ENCODE peak calls at places on chromosomes 12 and 14, in eight cellular contexts. M, A, E, N, Q, X, I and V are unnamed samples.

GRCh38 chr12:119692410-119692809 is 24.5 kb downstream of the PRKAB1 start:
- DNase-seq in M (no peak), A (peak), E (no peak), N (no peak), Q (no peak), X (no peak), I (peak), V (no peak)

GRCh38 chr14:50955373-50956043 is 11.2 kb upstream of the PYGL start:
- DNase-seq in M (peak), A (peak), E (peak), N (no peak), Q (peak), X (no peak), I (peak), V (no peak)

GRCh38 chr14:68978550-68978911 is 571 bp downstream of the ACTN1 start:
- DNase-seq in M (peak), A (no peak), E (peak), N (peak), Q (peak), X (peak), I (no peak), V (peak)

GRCh38 chr14:25836647-25837046 is 761.2 kb downstream of the NOVA1 start:
- DNase-seq in M (no peak), A (no peak), E (no peak), N (no peak), Q (no peak), X (no peak), I (no peak), V (no peak)

GRCh38 chr14:24181251-24182077 is 7.2 kb downstream of the IPO4 start:
- DNase-seq in M (no peak), A (no peak), E (no peak), N (no peak), Q (no peak), X (no peak), I (no peak), V (no peak)

GRCh38 chr14:78153069-78153351 is 17.2 kb upstream of the NRXN3 start:
- DNase-seq in M (peak), A (peak), E (no peak), N (no peak), Q (no peak), X (no peak), I (peak), V (no peak)

GRCh38 chr12:76422878-76423438 is 74.7 kb upstream of the BBS10 start:
- DNase-seq in M (peak), A (peak), E (no peak), N (no peak), Q (no peak), X (no peak), I (peak), V (no peak)

GRCh38 chr12:122452701-122453285 is 30.3 kb upstream of the CLIP1 start:
- DNase-seq in M (no peak), A (no peak), E (no peak), N (no peak), Q (no peak), X (no peak), I (no peak), V (no peak)

GRCh38 chr12:88503344-88503743 is 76.9 kb downstream of the KITLG start:
- DNase-seq in M (no peak), A (no peak), E (no peak), N (no peak), Q (no peak), X (no peak), I (no peak), V (no peak)

GRCh38 chr14:77961853-77962580 is 162.1 kb downstream of the ADCK1 start:
- DNase-seq in M (no peak), A (no peak), E (no peak), N (no peak), Q (no peak), X (no peak), I (no peak), V (peak)

GRCh38 chr12:63802012-63802608 is 22.4 kb downstream of the RXYLT1 start:
- DNase-seq in M (peak), A (peak), E (no peak), N (no peak), Q (no peak), X (no peak), I (peak), V (no peak)

GRCh38 chr12:6698352-6699046 is 2.1 kb downstream of the PIANP start:
- DNase-seq in M (no peak), A (no peak), E (no peak), N (no peak), Q (no peak), X (no peak), I (no peak), V (no peak)

GRCh38 chr12:6699259-6699988 is 1.2 kb downstream of the PIANP start:
- DNase-seq in M (no peak), A (no peak), E (no peak), N (no peak), Q (no peak), X (no peak), I (no peak), V (no peak)

GRCh38 chr12:6701078-6701768 is 608 bp upstream of the PIANP start:
- DNase-seq in M (no peak), A (no peak), E (no peak), N (no peak), Q (no peak), X (no peak), I (no peak), V (no peak)

GRCh38 chr12:6700646-6701051 is at the start of gene PIANP:
- DNase-seq in M (no peak), A (no peak), E (peak), N (no peak), Q (no peak), X (no peak), I (peak), V (no peak)

DNA sequence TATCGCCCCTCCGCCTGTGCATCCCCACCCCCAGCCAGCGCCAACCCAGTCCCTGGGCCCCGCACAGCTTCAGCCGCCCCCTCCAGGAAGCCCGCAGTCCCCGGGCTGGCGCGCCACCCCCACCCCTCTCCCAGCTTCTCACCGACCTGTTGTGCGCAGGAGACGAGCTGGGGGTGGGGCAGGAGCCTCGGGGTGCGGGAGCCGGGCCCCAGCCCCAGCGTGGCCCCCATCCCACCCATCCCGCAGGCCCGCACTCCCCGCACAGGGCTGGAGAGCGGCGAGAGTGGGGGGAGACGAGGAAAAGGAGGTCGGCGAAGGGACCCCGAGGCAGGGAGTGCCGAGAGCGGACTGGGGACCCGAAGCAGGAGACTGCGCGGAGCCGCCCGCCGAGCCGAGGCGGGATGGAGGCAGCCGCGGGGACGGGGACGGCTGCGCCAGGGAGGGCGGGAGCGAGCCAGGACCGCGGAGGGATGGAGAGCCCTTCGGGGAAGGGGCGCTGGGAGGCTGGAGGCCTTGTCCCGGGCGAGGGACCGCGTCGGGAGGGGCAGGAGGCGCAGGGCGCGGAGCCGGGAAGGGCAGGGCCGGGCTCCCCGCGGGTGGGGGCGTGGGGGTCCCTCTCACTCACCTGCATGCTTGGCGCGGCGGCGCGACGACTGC is 498 bp downstream of the PIANP start:
- DNase-seq in M (no peak), A (no peak), E (no peak), N (no peak), Q (no peak), X (no peak), I (no peak), V (no peak)
- H3K4me3 ChIP-seq in M (peak), A (peak), E (peak), N (peak), Q (no peak), X (peak), I (peak), V (peak)

DNA sequence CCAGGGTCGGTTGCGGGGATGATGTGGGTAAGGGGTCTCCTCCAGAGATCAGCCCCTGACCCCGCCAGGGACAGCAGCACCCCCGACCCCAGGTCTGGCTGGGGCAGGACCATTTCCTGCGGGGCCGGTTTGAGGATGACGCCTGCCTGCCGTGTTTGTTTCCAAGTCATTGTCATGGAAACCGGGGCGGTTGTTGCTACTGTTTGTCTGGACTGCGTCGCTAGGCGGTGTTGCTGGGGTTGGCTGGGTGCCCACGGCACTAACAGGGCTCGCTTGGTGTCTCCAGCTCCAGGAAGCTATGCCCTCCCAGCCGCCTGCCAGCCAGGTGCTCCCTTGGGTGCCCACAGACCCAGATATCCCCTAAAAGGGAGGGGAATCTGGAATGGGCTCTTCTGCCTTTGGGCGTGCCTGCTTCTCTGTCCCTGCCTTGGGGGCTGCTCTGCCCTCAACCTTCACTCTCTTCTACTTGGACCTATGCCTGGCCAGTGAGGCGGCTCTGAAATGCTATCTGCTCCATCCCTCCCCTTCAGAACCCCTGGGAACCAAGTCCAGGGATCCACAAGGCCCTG is 4.7 kb upstream of the CRIP1 start:
- DNase-seq in M (peak), A (peak), E (peak), N (peak), Q (peak), X (peak), I (peak), V (peak)
- H3K4me3 ChIP-seq in M (peak), A (no peak), E (peak), N (peak), Q (no peak), X (peak), I (no peak), V (peak)

GRCh38 chr14:37599527-37600368 is 4.3 kb downstream of the TTC6 start:
- DNase-seq in M (no peak), A (no peak), E (no peak), N (no peak), Q (no peak), X (no peak), I (no peak), V (no peak)
- H3K4me3 ChIP-seq in M (no peak), A (no peak), E (peak), N (no peak), Q (no peak), X (peak), I (no peak), V (no peak)

DNA sequence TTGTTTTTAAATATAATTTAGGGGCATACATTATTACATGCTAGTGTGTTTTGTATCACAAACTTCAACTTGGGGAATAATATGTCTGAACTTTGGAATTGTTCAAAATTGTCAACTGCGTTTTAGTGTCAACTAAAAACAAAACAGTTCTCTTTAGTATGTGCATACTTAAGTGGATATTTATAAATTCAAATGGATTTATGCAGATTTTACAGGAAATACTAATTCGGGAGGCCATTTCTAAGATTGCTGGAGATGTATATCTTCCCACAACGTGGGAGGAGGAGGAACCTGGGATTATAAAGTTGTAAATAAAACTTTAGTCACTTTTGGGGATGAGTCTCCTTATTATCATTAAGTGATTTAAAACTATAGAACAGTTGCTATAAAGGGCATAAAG is 2.5 kb downstream of the PDE3A start:
- DNase-seq in M (no peak), A (no peak), E (no peak), N (no peak), Q (no peak), X (no peak), I (no peak), V (no peak)
- H3K4me3 ChIP-seq in M (peak), A (peak), E (peak), N (peak), Q (no peak), X (peak), I (no peak), V (no peak)

GRCh38 chr12:55704824-55705780 is 2.6 kb downstream of the ITGA7 start:
- DNase-seq in M (peak), A (peak), E (peak), N (no peak), Q (no peak), X (no peak), I (no peak), V (no peak)
- H3K4me3 ChIP-seq in M (peak), A (no peak), E (peak), N (peak), Q (no peak), X (no peak), I (no peak), V (no peak)

GRCh38 chr12:16609140-16609539 is 3.2 kb upstream of the LMO3 start:
- DNase-seq in M (no peak), A (peak), E (no peak), N (no peak), Q (no peak), X (no peak), I (no peak), V (peak)
- H3K4me3 ChIP-seq in M (peak), A (peak), E (peak), N (peak), Q (no peak), X (peak), I (peak), V (peak)

DNA sequence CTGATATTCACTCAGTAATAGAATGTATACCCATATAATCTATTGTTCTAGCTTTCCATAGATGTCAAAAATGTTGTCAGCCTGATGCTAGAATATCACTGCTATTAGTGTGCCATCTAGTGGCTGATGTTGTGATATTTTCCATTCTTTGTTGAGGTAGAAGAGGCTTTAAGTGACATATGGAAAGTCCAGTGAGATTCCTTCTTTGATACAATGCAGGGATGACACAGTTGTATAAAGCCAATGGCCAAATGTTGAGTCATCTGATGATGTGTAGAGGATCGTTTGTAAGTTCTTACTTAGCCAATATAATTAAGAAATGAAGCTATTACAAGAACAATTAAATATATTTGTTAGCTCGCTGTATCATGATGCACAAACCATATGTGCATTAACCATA is 58.1 kb upstream of the PCED1B start:
- DNase-seq in M (peak), A (peak), E (no peak), N (no peak), Q (no peak), X (no peak), I (peak), V (no peak)
- H3K4me3 ChIP-seq in M (no peak), A (no peak), E (no peak), N (no peak), Q (no peak), X (no peak), I (no peak), V (no peak)

GRCh38 chr12:109732321-109733305 is 19.0 kb downstream of the FAM222A start:
- DNase-seq in M (no peak), A (no peak), E (peak), N (peak), Q (peak), X (peak), I (no peak), V (no peak)

GRCh38 chr12:109735051-109735521 is 21.5 kb downstream of the FAM222A start:
- DNase-seq in M (no peak), A (no peak), E (peak), N (peak), Q (peak), X (peak), I (no peak), V (no peak)

GRCh38 chr12:109735825-109736551 is 22.4 kb downstream of the FAM222A start:
- DNase-seq in M (no peak), A (no peak), E (peak), N (peak), Q (peak), X (peak), I (no peak), V (no peak)

GRCh38 chr12:109736552-109737108 is 23.0 kb downstream of the FAM222A start:
- DNase-seq in M (peak), A (peak), E (peak), N (peak), Q (peak), X (peak), I (peak), V (no peak)

DNA sequence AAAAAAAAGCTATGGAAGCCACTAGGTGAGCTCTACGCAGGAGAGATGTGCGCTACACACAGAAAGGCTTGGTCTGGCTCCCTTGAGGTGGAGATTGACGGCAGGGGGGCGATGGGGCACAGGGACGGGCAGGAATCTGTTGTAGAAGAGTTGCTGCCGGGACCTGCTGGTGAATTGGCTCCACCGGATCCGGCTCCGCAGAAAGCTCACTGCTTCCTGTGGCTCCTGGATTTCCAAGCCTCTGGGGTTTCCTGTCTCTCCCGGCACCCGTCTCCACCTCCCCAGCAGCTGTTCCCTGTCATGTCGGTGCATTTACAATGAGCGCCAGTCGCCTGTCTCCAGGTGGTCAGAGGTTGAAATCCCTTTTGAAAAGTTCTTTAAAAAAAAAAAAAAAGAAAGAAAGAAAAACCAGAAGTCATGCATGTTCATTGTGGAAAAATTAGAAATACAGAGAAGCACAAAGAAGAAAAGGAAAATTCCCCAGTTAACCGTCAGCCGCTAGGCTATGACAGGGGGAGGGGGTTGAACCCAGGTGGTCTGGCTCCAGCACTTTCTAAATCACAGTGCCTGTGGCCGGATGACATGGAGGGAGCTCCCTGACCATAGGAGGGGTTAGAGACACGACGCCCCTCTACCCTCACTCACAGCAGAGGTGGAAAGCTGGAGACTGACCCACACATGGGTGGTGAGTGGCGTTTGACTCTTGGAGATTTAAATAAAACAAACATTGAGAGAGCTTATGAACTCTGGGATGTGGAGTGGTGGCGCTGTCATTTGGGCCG is 20.8 kb downstream of the FAM222A start:
- DNase-seq in M (no peak), A (peak), E (peak), N (peak), Q (peak), X (peak), I (peak), V (no peak)
- H3K4me3 ChIP-seq in M (no peak), A (no peak), E (no peak), N (no peak), Q (no peak), X (no peak), I (no peak), V (no peak)